ENCODE peak calls at places on chromosome 9, in eight cellular contexts. O is uterus, E is upper lobe of right lung, U is stomach, L is GM12865, I is foreskin fibroblast, G is mucosa of descending colon, D is AG10803. A is an unnamed sample.

GRCh38 chr9:22381170-22381569 is 65.5 kb upstream of the DMRTA1 start:
- DNase-seq in I (no peak), D (no peak), G (no peak), L (no peak), O (no peak), U (no peak), E (no peak), A (no peak)

GRCh38 chr9:34585946-34586705 is 3.4 kb downstream of the CNTFR start:
- DNase-seq in E (no peak), I (no peak), O (no peak), G (no peak), U (no peak), D (no peak), L (no peak), A (no peak)

GRCh38 chr9:98962181-98962560 is 18.5 kb downstream of the COL15A1 start:
- DNase-seq in O (no peak), D (peak), I (peak), U (no peak), G (no peak), L (no peak), E (no peak), A (no peak)

GRCh38 chr9:4666042-4666699 is at the start of gene SPATA6L:
- DNase-seq in U (peak), I (peak), E (peak), L (peak), G (peak), O (peak), D (peak), A (peak)

GRCh38 chr9:96217358-96217755 is 84.6 kb downstream of the HSD17B3 start:
- DNase-seq in G (peak), O (no peak), I (no peak), U (no peak), E (no peak), L (no peak), D (no peak), A (no peak)

GRCh38 chr9:130421802-130422276 is 22.9 kb upstream of the ASS1 start:
- DNase-seq in G (no peak), O (no peak), E (no peak), D (peak), U (no peak), I (peak), L (no peak), A (no peak)

GRCh38 chr9:71119746-71120145 is 1.7 kb downstream of the TRPM3 start:
- DNase-seq in U (no peak), G (no peak), I (no peak), D (no peak), E (no peak), L (no peak), O (no peak), A (no peak)

GRCh38 chr9:72858089-72858912 is 94.6 kb downstream of the ALDH1A1 start:
- DNase-seq in E (no peak), D (peak), I (peak), L (no peak), U (peak), O (no peak), G (peak), A (no peak)

GRCh38 chr9:127790094-127790855 is 4.4 kb downstream of the CDK9 start:
- DNase-seq in D (no peak), U (no peak), O (no peak), E (no peak), L (no peak), I (no peak), G (no peak), A (no peak)

GRCh38 chr9:97307091-97307490 is 368 bp upstream of the CCDC180 start:
- DNase-seq in L (peak), I (peak), G (peak), O (peak), D (peak), U (peak), E (peak), A (peak)

GRCh38 chr9:132745911-132746709 is 75.8 kb downstream of the GTF3C4 start:
- DNase-seq in I (no peak), D (no peak), E (peak), G (no peak), O (no peak), L (no peak), U (no peak), A (no peak)

GRCh38 chr9:126733005-126733404 is 71.8 kb upstream of the ZBTB43 start:
- DNase-seq in U (no peak), E (no peak), O (no peak), I (no peak), D (no peak), G (no peak), L (no peak), A (no peak)

GRCh38 chr9:272251-273213 is 57.9 kb downstream of the DOCK8 start:
- DNase-seq in D (no peak), G (no peak), O (peak), E (no peak), I (no peak), U (peak), L (peak), A (no peak)

GRCh38 chr9:22210262-22210661 is 201.2 kb upstream of the CDKN2B start:
- DNase-seq in L (no peak), I (peak), E (no peak), U (no peak), D (peak), G (no peak), O (no peak), A (no peak)

GRCh38 chr9:114347675-114348074 is 18.0 kb downstream of the ORM2 start:
- DNase-seq in E (no peak), G (no peak), O (no peak), I (no peak), L (no peak), D (no peak), U (no peak), A (no peak)

GRCh38 chr9:98995059-98995665 is 51.5 kb downstream of the COL15A1 start:
- DNase-seq in G (no peak), I (peak), U (peak), D (peak), O (no peak), L (no peak), E (peak), A (no peak)

GRCh38 chr9:128142596-128142995 is 6.7 kb upstream of the LCN2 start:
- DNase-seq in U (no peak), G (peak), O (no peak), D (no peak), I (no peak), E (no peak), L (no peak), A (no peak)

GRCh38 chr9:132078369-132079356 is 1.0 kb downstream of the MED27 start:
- DNase-seq in D (peak), U (no peak), I (peak), O (no peak), L (peak), G (peak), E (no peak), A (no peak)

GRCh38 chr9:27276182-27277030 is 20.5 kb downstream of the EQTN start:
- DNase-seq in L (peak), D (peak), U (no peak), G (no peak), E (no peak), I (peak), O (peak), A (no peak)

GRCh38 chr9:112047538-112048066 is 127.5 kb downstream of the SUSD1 start:
- DNase-seq in L (no peak), E (no peak), G (no peak), U (no peak), O (no peak), I (no peak), D (no peak), A (no peak)

GRCh38 chr9:90343360-90343759 is 299.3 kb downstream of the DIRAS2 start:
- DNase-seq in I (peak), O (no peak), E (no peak), G (no peak), L (no peak), U (no peak), D (peak), A (no peak)

GRCh38 chr9:128203024-128203841 is at the start of gene DNM1:
- DNase-seq in I (peak), G (peak), O (no peak), D (peak), U (peak), E (peak), L (peak), A (no peak)

GRCh38 chr9:83133316-83133715 is 70.4 kb upstream of the RASEF start:
- DNase-seq in L (no peak), E (no peak), O (no peak), U (no peak), I (no peak), G (no peak), D (no peak), A (no peak)

GRCh38 chr9:89677696-89678393 is 73.0 kb downstream of the GADD45G start:
- DNase-seq in E (no peak), O (no peak), I (no peak), U (peak), D (no peak), G (no peak), L (no peak), A (no peak)

GRCh38 chr9:100739666-100740065 is 161.8 kb downstream of the CAVIN4 start:
- DNase-seq in U (no peak), D (no peak), O (no peak), I (no peak), L (no peak), G (no peak), E (no peak), A (no peak)

GRCh38 chr9:116870566-116870965 is 183.5 kb downstream of the TRIM32 start:
- DNase-seq in U (no peak), E (no peak), O (no peak), I (no peak), L (no peak), D (no peak), G (no peak), A (no peak)

GRCh38 chr9:131096490-131097258 is at the start of gene AIF1L:
- DNase-seq in U (peak), G (peak), L (no peak), O (no peak), E (peak), D (no peak), I (peak), A (no peak)

GRCh38 chr9:15370496-15371464 is 51.9 kb upstream of the SNAPC3 start:
- DNase-seq in E (no peak), D (no peak), I (no peak), L (no peak), G (no peak), O (no peak), U (no peak), A (no peak)

GRCh38 chr9:128243486-128244415 is 32.1 kb downstream of the GOLGA2 start:
- DNase-seq in L (no peak), D (peak), I (peak), G (no peak), O (no peak), U (no peak), E (no peak), A (no peak)

GRCh38 chr9:357560-357959 is 142.9 kb downstream of the DOCK8 start:
- DNase-seq in I (no peak), D (no peak), E (no peak), U (no peak), G (no peak), L (no peak), O (no peak), A (no peak)

GRCh38 chr9:23563497-23563896 is 262.5 kb downstream of the ELAVL2 start:
- DNase-seq in I (no peak), L (no peak), D (peak), O (no peak), U (no peak), G (no peak), E (no peak), A (no peak)

DNA sequence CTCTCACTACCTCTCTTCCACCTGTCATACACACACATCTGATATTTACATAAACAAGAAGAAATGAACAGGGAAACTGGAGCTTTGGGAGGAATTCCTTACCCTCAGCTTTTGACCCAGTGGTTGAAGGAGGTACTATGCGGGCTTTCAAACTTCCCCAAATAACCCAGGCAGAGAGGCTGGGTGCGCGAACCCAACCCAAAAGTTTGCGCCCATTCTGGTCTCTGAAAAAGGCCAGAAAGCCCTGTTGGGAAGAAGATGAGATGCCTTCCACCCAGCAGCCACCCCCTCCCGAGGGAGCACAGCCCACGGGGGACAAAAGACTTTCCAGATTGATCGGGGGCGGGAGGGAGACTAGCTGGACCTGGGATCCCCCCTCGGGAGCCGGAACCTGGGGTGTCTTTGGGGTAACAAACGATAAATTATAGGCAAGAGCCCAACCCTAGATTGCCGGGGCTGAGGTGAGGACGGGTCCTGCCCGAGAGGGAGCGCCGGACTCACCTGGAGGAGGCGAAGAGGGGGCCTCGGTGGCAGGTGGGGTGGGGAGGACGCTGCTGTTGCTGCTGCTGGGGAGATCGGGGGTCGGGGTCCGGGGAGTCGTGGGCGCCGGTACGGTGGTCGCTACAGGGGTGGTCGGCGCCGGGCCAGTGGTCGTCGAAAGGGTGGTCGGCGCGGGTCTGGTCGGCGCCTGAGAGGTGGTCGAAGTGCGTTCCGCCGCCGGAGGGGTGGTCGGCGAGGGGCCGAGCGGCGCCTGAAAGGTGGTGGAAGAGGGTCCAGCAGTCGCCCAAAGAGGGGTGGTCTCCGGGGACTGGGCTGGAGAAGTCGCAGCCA is 798 bp downstream of the MEGF9 start:
- DNase-seq in L (no peak), U (no peak), I (peak), D (no peak), E (peak), G (peak), O (peak), A (no peak)
- TF ChIP-seq CTCF in L (no peak), U (no peak), I (no peak), D (peak), E (peak), G (no peak), O (peak), A (peak)

DNA sequence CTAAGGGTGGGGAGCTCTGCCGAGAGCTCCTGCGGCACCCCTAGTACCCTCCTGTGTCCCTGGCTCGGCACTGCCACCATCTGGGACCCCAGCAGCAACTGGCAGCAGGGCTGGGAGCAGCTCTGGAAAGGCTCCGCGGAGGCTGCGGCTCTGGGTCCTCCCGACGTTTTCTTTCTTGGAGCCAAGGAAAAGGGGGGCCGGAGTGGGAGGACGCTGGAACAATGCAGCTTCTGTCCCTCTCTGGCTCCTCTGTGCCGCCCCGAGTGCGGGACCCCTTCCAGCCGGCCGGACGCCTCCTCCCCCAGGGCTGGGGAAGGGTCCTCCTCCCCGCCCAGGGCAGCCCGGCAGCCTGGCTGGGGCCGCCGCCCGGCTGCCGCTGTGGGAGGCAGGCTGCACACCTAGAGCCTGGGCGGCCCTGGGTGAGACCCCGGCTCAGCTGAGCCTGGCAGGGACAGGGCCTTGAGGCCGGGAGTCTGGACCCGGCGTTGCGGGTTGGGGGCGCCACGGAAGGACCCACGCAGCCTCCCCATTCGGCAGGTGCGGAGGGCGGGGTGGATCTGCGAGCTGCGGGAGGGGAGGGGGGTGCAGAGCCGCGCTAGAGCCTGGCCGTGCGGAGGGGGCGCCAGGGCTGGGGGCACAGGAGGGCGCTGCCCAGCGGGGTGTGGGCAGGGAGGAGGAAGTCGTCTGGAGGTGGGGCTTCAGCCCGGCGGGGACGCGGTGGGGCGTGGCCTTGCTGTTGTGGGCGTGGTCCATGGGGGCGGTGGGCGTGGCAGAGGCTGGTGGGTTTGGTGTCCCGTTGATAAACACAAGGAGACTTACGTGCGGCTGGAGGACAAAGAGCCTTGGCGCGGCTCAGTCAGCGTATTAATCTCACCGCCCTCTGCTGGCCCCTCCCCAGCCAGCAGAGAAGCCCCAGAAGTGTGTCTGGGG is 15.1 kb downstream of the GPSM1 start:
- DNase-seq in I (peak), D (peak), E (peak), O (peak), G (peak), L (peak), U (peak), A (peak)
- H3K4me3 ChIP-seq in I (no peak), D (no peak), E (peak), O (peak), G (no peak), L (no peak), U (peak), A (peak)

GRCh38 chr9:76456202-76456926 is 2.6 kb upstream of the GCNT1 start:
- DNase-seq in O (no peak), D (peak), G (peak), I (peak), L (peak), U (peak), E (no peak), A (no peak)

GRCh38 chr9:76453785-76454184 is 5.2 kb upstream of the GCNT1 start:
- DNase-seq in O (no peak), I (peak), U (no peak), D (peak), G (no peak), L (no peak), E (no peak), A (no peak)

GRCh38 chr9:76459691-76460635 is 981 bp downstream of the GCNT1 start:
- DNase-seq in D (peak), G (peak), U (peak), O (peak), E (peak), L (no peak), I (peak), A (no peak)

GRCh38 chr9:76463211-76463610 is 4.2 kb downstream of the GCNT1 start:
- DNase-seq in U (no peak), D (no peak), G (no peak), L (peak), E (no peak), I (no peak), O (no peak), A (no peak)

GRCh38 chr9:76458903-76459690 is at the start of gene GCNT1:
- DNase-seq in L (peak), U (peak), D (peak), E (peak), G (peak), I (peak), O (peak), A (peak)
- TF ChIP-seq CTCF in L (peak), U (peak), D (peak), E (peak), G (peak), I (peak), O (peak), A (no peak)

DNA sequence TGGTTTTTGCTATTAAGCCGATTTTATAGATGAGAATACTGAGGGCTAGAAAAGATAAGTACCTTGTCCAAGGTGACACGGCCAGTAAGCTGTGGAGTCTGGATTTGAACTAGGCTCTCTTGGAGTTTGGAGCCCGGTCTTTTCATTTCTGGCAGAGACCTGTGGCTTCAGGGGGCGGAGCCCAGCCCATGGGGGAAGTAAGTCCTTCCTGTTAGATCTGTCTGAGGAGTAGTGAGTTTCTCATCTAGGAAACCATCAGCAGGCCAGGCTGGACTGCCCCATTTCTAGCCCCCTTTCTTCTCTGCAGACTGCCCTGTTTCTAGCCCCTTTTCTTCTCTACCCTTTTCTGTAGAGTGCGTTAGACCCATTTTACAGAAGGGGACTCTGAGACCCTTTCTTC is 521 bp upstream of the PTGS1 start:
- DNase-seq in O (no peak), G (no peak), D (no peak), U (no peak), I (no peak), L (peak), E (peak), A (no peak)
- H3K4me3 ChIP-seq in O (no peak), G (no peak), D (peak), U (peak), I (peak), L (no peak), E (peak), A (peak)

DNA sequence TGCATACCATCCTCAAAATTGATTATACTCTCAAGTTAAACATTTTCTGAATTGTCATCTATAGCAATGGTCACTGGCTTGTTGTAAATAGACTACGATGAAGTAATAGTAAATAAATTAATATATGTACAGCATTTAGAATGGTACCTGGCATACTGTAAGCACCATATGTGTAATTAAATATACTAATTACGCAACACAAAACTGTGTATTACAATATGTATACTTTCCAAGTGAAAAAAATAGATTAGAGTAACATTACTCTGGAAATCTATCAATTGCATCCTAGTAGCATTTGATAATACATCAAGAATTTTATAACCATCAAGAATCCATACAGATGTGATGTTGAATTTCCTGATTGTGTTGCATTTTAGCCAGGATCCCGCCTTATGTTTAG is 17.2 kb upstream of the ROR2 start:
- DNase-seq in U (no peak), G (no peak), O (no peak), E (no peak), I (no peak), D (no peak), L (no peak), A (no peak)
- TF ChIP-seq CTCF in U (no peak), G (no peak), O (no peak), E (no peak), I (no peak), D (no peak), L (no peak), A (no peak)

GRCh38 chr9:16870606-16871357 is at the start of gene BNC2:
- DNase-seq in L (no peak), I (peak), E (no peak), G (peak), D (peak), O (peak), U (no peak), A (peak)

GRCh38 chr9:16869961-16870605 is 387 bp downstream of the BNC2 start:
- DNase-seq in L (no peak), E (peak), U (no peak), I (peak), O (peak), D (no peak), G (peak), A (no peak)

GRCh38 chr9:16867571-16868311 is 2.7 kb downstream of the BNC2 start:
- DNase-seq in L (no peak), O (peak), U (no peak), D (peak), G (no peak), E (no peak), I (peak), A (peak)

GRCh38 chr9:16869140-16869903 is 1.1 kb downstream of the BNC2 start:
- DNase-seq in I (peak), E (no peak), G (no peak), U (no peak), O (peak), D (no peak), L (no peak), A (peak)

GRCh38 chr9:16868706-16869105 is 1.8 kb downstream of the BNC2 start:
- DNase-seq in G (no peak), L (no peak), D (no peak), U (no peak), O (no peak), E (no peak), I (no peak), A (no peak)
- H3K4me3 ChIP-seq in G (no peak), L (no peak), D (peak), U (peak), O (peak), E (peak), I (peak), A (peak)